ENCODE peak calls at places on chromosomes 1 and 21, in five cellular contexts. K, E, A, Y and X are unnamed samples.

GRCh38 chr1:920008-920407 is 3.7 kb upstream of the SAMD11 start:
- DNase-seq in K (no peak), E (no peak), A (no peak), Y (no peak), X (no peak)

GRCh38 chr1:225460737-225461532 is 33.1 kb upstream of the LBR start:
- DNase-seq in K (no peak), E (no peak), A (no peak), Y (no peak), X (no peak)

GRCh38 chr1:85463666-85464496 is 1.1 kb downstream of the DDAH1 start:
- DNase-seq in K (no peak), E (no peak), A (no peak), Y (no peak), X (no peak)

GRCh38 chr1:19981507-19982312 is 2.3 kb upstream of the PLA2G2A start:
- DNase-seq in K (peak; percentile 55), E (peak; percentile 66), A (peak; percentile 67), Y (no peak), X (no peak)

GRCh38 chr1:246492611-246493245 is 14.4 kb downstream of the SMYD3 start:
- DNase-seq in K (peak; percentile 56), E (peak; percentile 81), A (peak; percentile 75), Y (peak; percentile 68), X (peak; percentile 51)

GRCh38 chr1:39561321-39561720 is 15.3 kb downstream of the PABPC4 start:
- DNase-seq in K (no peak), E (no peak), A (no peak), Y (no peak), X (no peak)

GRCh38 chr1:6584126-6585080 is 4.6 kb downstream of the ZBTB48 start:
- DNase-seq in K (no peak), E (no peak), A (no peak), Y (no peak), X (no peak)

GRCh38 chr1:22053018-22053860 is 730 bp downstream of the CDC42 start:
- DNase-seq in K (peak; percentile 41), E (peak; percentile 41), A (peak; percentile 75), Y (peak; percentile 70), X (peak; percentile 30)

GRCh38 chr1:226268421-226269124 is 40.4 kb downstream of the LIN9 start:
- DNase-seq in K (no peak), E (no peak), A (no peak), Y (no peak), X (peak; percentile 23)

GRCh38 chr1:94678187-94678863 is 136.8 kb upstream of the F3 start:
- DNase-seq in K (no peak), E (no peak), A (no peak), Y (no peak), X (no peak)

GRCh38 chr1:191151321-191151807 is 673.7 kb upstream of the BRINP3 start:
- DNase-seq in K (no peak), E (peak; percentile 54), A (no peak), Y (no peak), X (no peak)

GRCh38 chr1:61892977-61893376 is 150.7 kb downstream of the PATJ start:
- DNase-seq in K (no peak), E (no peak), A (no peak), Y (no peak), X (no peak)

GRCh38 chr1:183033205-183033604 is 10.0 kb downstream of the LAMC1 start:
- DNase-seq in K (no peak), E (no peak), A (no peak), Y (no peak), X (no peak)

GRCh38 chr1:204494281-204495077 is at the start of gene PIK3C2B:
- DNase-seq in K (peak; percentile 72), E (peak; percentile 83), A (peak; percentile 71), Y (peak; percentile 92), X (peak; percentile 86)
- TF ChIP-seq POLR2A in K (peak; percentile 65), E (no peak), A (peak; percentile 9), Y (peak; percentile 65), X (peak; percentile 76)

GRCh38 chr1:59074574-59074973 is 222.3 kb upstream of the FGGY start:
- DNase-seq in K (no peak), E (no peak), A (no peak), Y (no peak), X (no peak)
- TF ChIP-seq POLR2A in K (no peak), E (no peak), A (no peak), Y (no peak), X (no peak)

DNA sequence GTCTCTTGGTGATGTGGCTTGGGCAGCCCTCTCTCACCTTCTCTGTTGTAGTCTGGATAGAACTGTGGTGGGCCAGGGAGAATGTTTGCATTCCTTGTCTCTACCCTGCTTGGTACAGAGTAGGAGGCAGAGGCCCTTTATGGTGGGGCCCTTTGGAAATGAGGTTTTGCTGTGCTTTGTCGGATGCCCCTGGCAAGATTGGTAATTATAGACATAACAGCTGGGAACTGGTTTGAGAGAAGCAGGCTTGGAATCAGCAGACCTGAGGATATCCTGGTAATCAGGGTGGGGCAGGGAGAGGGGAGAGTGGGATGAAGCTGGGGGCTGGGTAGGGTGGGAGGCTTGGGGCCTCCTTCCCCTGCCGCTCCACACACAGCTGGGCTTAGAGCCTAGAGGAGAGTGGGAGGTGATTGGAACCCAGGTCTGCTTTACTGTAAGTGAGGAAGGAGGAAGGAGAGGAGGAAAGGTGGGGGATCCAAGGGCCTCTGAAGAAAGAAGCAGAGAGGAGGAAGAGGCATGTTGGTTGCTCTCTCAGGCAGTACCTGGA is 5.0 kb downstream of the VANGL2 start:
- DNase-seq in K (no peak), E (no peak), A (no peak), Y (no peak), X (no peak)
- TF ChIP-seq POLR2A in K (no peak), E (no peak), A (no peak), Y (no peak), X (no peak)

DNA sequence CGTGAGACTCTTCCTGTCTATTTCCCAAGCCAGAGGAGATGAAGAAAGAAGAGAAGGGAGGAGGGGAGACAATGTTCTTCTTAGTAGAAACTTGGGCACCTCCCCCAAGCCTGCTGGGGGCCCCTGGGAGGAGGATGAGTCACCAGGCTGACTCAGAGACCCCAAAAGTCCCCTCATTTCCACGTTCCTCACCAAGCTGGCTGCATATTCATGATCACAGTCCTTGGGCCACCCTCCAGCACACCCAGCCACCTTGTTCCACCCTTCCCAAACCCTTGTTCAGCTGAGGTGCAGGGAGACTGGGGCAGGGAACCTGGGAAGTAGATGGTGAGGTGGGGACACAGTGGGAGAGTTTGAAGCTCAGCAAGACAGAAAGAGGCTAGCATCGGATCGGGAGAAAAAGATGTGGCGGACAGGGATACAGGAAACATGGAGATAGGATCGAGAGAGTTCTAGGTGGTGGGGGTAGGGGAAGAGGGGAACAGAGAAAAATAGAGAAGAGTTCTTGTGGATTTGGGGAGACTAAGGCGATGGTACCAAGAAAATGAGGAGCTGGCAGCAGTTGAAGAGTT is 712 bp downstream of the RAB13 start:
- DNase-seq in K (no peak), E (peak; percentile 54), A (peak; percentile 65), Y (no peak), X (no peak)
- TF ChIP-seq POLR2A in K (peak; percentile 18), E (no peak), A (peak; percentile 35), Y (no peak), X (peak; percentile 64)

GRCh38 chr21:45972716-45973474 is 8.7 kb upstream of the COL6A1 start:
- DNase-seq in K (no peak), E (peak; percentile 74), A (peak; percentile 92), Y (peak; percentile 93), X (no peak)
- TF ChIP-seq POLR2A in K (no peak), E (no peak), A (no peak), Y (no peak), X (no peak)

DNA sequence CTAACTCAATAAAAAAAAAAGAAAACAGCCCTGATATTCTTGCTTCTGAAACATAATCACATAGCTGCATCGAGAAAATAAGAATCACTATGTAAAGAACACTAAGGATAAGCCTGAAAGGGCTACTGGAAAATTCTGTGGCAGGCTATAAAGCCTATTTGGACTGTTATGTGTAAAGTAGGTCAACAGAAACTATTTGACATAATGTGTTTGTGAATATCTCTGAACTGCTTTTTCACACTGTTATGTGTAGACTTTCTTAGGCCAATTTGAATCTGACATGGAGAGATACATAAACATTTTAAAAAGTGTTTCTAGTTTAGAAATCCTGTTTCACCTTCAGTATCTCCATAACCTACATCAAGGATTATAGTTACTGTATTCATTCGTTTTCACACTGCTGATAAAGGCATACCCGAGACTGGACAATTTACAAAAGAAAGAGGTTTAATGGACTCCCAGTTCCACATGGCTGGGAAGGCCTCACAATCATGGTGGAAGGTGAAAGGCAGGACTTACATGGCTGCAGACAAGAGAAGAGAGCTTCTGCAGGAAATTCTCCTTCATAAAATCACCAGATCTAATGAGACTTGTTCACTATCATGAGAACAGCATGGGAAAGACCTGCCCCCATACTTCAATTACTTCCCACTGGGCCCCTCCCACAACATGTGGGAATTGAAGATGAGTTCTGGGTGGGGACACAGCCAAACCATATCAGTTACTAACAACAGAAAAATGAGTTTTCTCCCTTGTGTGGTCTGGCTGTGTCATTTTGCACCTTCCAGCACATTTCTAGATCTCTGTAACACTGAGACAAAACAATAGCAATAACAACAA is 741.6 kb downstream of the KCNT2 start:
- DNase-seq in K (no peak), E (no peak), A (no peak), Y (no peak), X (no peak)
- TF ChIP-seq POLR2A in K (no peak), E (no peak), A (no peak), Y (no peak), X (no peak)

GRCh38 chr21:16305686-16306085 is 575.9 kb downstream of the USP25 start:
- DNase-seq in K (no peak), E (peak; percentile 32), A (peak; percentile 41), Y (no peak), X (no peak)

GRCh38 chr21:16307256-16307655 is 577.5 kb downstream of the USP25 start:
- DNase-seq in K (no peak), E (no peak), A (no peak), Y (no peak), X (no peak)

GRCh38 chr21:16304700-16305099 is 574.9 kb downstream of the USP25 start:
- DNase-seq in K (no peak), E (no peak), A (no peak), Y (no peak), X (no peak)

GRCh38 chr21:16304189-16304588 is 574.4 kb downstream of the USP25 start:
- DNase-seq in K (no peak), E (no peak), A (no peak), Y (no peak), X (no peak)

GRCh38 chr21:16302851-16303282 is 573.1 kb downstream of the USP25 start:
- DNase-seq in K (no peak), E (peak; percentile 61), A (peak; percentile 53), Y (peak; percentile 63), X (no peak)
- TF ChIP-seq POLR2A in K (no peak), E (no peak), A (no peak), Y (peak; percentile 39), X (no peak)

GRCh38 chr1:181092056-181092455 is 3.6 kb downstream of the IER5 start:
- DNase-seq in K (no peak), E (no peak), A (no peak), Y (no peak), X (no peak)

GRCh38 chr1:181090653-181091126 is 2.2 kb downstream of the IER5 start:
- DNase-seq in K (no peak), E (no peak), A (no peak), Y (no peak), X (no peak)

GRCh38 chr1:181092883-181093282 is 4.4 kb downstream of the IER5 start:
- DNase-seq in K (no peak), E (no peak), A (no peak), Y (no peak), X (no peak)

GRCh38 chr1:181089777-181090505 is 1.4 kb downstream of the IER5 start:
- DNase-seq in K (peak; percentile 71), E (peak; percentile 83), A (peak; percentile 67), Y (peak; percentile 80), X (no peak)

GRCh38 chr1:181091322-181092040 is 3.0 kb downstream of the IER5 start:
- DNase-seq in K (no peak), E (no peak), A (no peak), Y (no peak), X (no peak)
- TF ChIP-seq POLR2A in K (no peak), E (no peak), A (no peak), Y (no peak), X (no peak)